ENCODE peak calls at places on chromosomes 3 and 15, in four cellular contexts. One of them, this sample, is unnamed.
A peak's percentile ranks its signal among the peaks of the same experiment; 100 is the strongest.

GRCh38 chr3:178022599-178022998 is 513.6 kb upstream of the KCNMB2 start:
- DNase-seq in GM12878: no peak
- DNase-seq in K562: no peak
- DNase-seq in HepG2: no peak
- DNase-seq in this sample: no peak

GRCh38 chr15:95715919-95716318 is 614.6 kb upstream of the NR2F2 start:
- DNase-seq in K562: peak; percentile 71
- DNase-seq in HepG2: no peak
- DNase-seq in GM12878: no peak
- DNase-seq in this sample: no peak

GRCh38 chr3:170839518-170840100 is 30.4 kb downstream of the RPL22L1 start:
- DNase-seq in HepG2: no peak
- DNase-seq in GM12878: no peak
- DNase-seq in K562: no peak
- DNase-seq in this sample: no peak

GRCh38 chr15:42974202-42974862 is 53.8 kb upstream of the TTBK2 start:
- DNase-seq in K562: no peak
- DNase-seq in GM12878: no peak
- DNase-seq in HepG2: no peak
- DNase-seq in this sample: no peak

GRCh38 chr3:101721650-101721917 is 2.8 kb upstream of the CEP97 start:
- DNase-seq in HepG2: no peak
- DNase-seq in GM12878: no peak
- DNase-seq in K562: no peak
- DNase-seq in this sample: no peak

GRCh38 chr3:1987983-1988382 is 110.7 kb upstream of the CNTN4 start:
- DNase-seq in HepG2: no peak
- DNase-seq in GM12878: no peak
- DNase-seq in K562: no peak
- DNase-seq in this sample: peak; percentile 31

GRCh38 chr15:52334491-52335160 is 39.0 kb upstream of the MYO5C start:
- DNase-seq in GM12878: no peak
- DNase-seq in K562: no peak
- DNase-seq in HepG2: no peak
- DNase-seq in this sample: no peak

GRCh38 chr3:123723527-123724168 is 138.8 kb upstream of the HACD2 start:
- DNase-seq in GM12878: peak; percentile 27
- DNase-seq in K562: peak; percentile 58
- DNase-seq in HepG2: peak; percentile 62
- DNase-seq in this sample: peak; percentile 67

GRCh38 chr3:153287017-153287416 is 125.0 kb downstream of the RAP2B start:
- DNase-seq in GM12878: no peak
- DNase-seq in HepG2: no peak
- DNase-seq in K562: no peak
- DNase-seq in this sample: no peak

GRCh38 chr3:32405155-32405554 is 13.5 kb downstream of the CMTM7 start:
- DNase-seq in GM12878: no peak
- DNase-seq in HepG2: no peak
- DNase-seq in K562: no peak
- DNase-seq in this sample: no peak

GRCh38 chr15:48647963-48648362 is 2.5 kb upstream of the FBN1 start:
- DNase-seq in GM12878: no peak
- DNase-seq in HepG2: no peak
- DNase-seq in K562: no peak
- DNase-seq in this sample: peak; percentile 31
- TF ChIP-seq GABPA in GM12878: no peak
- TF ChIP-seq GABPA in HepG2: no peak
- TF ChIP-seq GABPA in K562: no peak
- TF ChIP-seq GABPA in this sample: no peak

GRCh38 chr15:74130849-74131617 is 647 bp downstream of the ISLR2 start:
- DNase-seq in K562: no peak
- DNase-seq in GM12878: no peak
- DNase-seq in HepG2: no peak
- DNase-seq in this sample: no peak

GRCh38 chr15:74129411-74130088 is 836 bp upstream of the ISLR2 start:
- DNase-seq in GM12878: no peak
- DNase-seq in K562: no peak
- DNase-seq in HepG2: no peak
- DNase-seq in this sample: peak; percentile 60

GRCh38 chr15:74128785-74129350 is 1.5 kb upstream of the ISLR2 start:
- DNase-seq in K562: no peak
- DNase-seq in GM12878: no peak
- DNase-seq in HepG2: no peak
- DNase-seq in this sample: peak; percentile 59

GRCh38 chr15:74131618-74132191 is 1.3 kb downstream of the ISLR2 start:
- DNase-seq in HepG2: no peak
- DNase-seq in GM12878: no peak
- DNase-seq in K562: no peak
- DNase-seq in this sample: no peak

GRCh38 chr15:74130089-74130848 is at the start of gene ISLR2:
- DNase-seq in GM12878: no peak
- DNase-seq in HepG2: no peak
- DNase-seq in K562: no peak
- DNase-seq in this sample: peak; percentile 87
- TF ChIP-seq USF2 in GM12878: no peak
- TF ChIP-seq USF2 in HepG2: no peak
- TF ChIP-seq USF2 in K562: no peak
- TF ChIP-seq USF2 in this sample: no peak

DNA sequence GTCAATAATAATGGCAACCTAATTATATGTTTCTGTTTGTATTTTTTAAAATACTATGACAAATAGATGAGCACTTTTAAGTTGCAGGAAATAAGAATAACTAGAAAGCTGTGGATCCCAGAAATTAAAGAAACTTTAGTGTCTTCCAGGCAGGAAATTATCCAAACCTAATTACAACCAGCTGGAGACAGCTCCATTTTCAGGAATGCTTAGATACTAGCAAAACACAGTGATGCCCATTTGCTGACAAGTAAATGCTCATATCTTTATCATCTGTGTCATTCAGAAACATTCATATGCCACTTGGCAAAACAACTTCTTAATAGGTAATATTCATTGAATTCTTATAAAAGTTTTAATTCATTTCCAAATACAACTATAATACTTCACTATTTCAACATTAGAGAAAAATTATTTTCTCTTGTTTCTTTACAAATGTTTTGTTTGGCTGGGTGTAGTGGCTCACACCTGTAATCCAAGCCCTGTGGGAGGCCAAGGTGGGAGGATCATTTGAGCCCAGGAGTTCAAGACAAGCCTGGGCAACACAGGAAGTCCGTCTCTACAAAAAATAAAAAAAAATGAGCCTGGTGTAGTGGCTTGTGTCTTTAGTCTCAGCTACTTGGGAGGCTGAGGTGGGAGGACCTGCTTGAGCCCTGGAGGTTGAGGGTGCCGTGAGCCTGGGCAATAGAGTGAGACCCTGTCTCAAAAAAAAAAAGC is 169.1 kb upstream of the TSPAN3 start:
- DNase-seq in K562: no peak
- DNase-seq in HepG2: no peak
- DNase-seq in GM12878: no peak
- DNase-seq in this sample: no peak
- TF ChIP-seq ZBTB33 in K562: no peak
- TF ChIP-seq ZBTB33 in HepG2: no peak
- TF ChIP-seq ZBTB33 in GM12878: no peak
- TF ChIP-seq ZBTB33 in this sample: no peak

DNA sequence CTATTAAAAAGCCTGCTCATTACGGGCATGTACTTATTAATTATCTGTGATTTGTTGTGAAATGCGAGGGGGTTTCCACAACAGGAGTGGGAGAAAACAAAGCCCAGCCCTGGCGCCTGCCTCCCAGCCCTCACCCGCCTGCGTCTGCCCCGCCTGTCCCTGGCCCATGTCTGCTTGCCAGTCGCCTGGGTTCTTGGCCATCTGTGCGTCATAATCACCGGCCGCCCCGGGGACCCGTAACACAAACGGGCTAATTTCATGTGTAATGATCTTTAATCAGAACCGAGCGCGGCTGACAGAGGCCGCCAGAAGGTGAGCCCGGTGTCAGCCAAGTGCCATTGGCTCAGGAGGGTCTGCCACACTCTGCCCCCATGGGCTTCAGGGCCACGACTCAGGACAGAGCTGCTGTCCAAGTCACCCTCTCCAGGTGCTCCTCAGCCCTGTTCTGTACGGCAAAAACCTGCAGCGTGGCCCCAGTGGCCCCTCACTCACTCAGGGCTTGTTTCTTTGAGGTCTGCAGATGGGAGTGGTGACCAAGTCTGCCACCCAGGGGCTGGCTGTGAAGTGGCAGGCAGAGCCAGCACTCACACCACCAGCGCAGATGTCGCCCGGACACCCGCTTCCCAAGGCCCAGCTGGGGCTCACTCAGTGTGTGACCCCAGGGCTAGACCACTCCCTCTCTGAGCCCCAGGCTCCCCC is 28.8 kb upstream of the TMEM115 start:
- DNase-seq in K562: peak; percentile 37
- DNase-seq in HepG2: no peak
- DNase-seq in GM12878: no peak
- DNase-seq in this sample: peak; percentile 89
- TF ChIP-seq GABPA in K562: no peak
- TF ChIP-seq GABPA in HepG2: no peak
- TF ChIP-seq GABPA in GM12878: no peak
- TF ChIP-seq GABPA in this sample: no peak

GRCh38 chr3:197302696-197303341 is 4.4 kb upstream of the DLG1 start:
- DNase-seq in HepG2: peak; percentile 12
- DNase-seq in K562: no peak
- DNase-seq in GM12878: no peak
- DNase-seq in this sample: no peak
- TF ChIP-seq USF2 in HepG2: no peak
- TF ChIP-seq USF2 in K562: peak; percentile 29
- TF ChIP-seq USF2 in GM12878: no peak
- TF ChIP-seq USF2 in this sample: no peak

GRCh38 chr3:193874512-193874911 is 261.4 kb upstream of the HES1 start:
- DNase-seq in HepG2: no peak
- DNase-seq in K562: no peak
- DNase-seq in GM12878: no peak
- DNase-seq in this sample: no peak

GRCh38 chr3:193873802-193874201 is 262.1 kb upstream of the HES1 start:
- DNase-seq in K562: no peak
- DNase-seq in GM12878: no peak
- DNase-seq in HepG2: no peak
- DNase-seq in this sample: no peak

GRCh38 chr3:193872265-193872753 is 263.6 kb upstream of the HES1 start:
- DNase-seq in GM12878: no peak
- DNase-seq in HepG2: peak; percentile 70
- DNase-seq in K562: peak; percentile 68
- DNase-seq in this sample: peak; percentile 30

GRCh38 chr3:193875601-193876321 is 260.2 kb upstream of the HES1 start:
- DNase-seq in GM12878: no peak
- DNase-seq in K562: no peak
- DNase-seq in HepG2: peak; percentile 12
- DNase-seq in this sample: no peak

GRCh38 chr3:193874997-193875593 is 260.9 kb upstream of the HES1 start:
- DNase-seq in GM12878: no peak
- DNase-seq in K562: no peak
- DNase-seq in HepG2: no peak
- DNase-seq in this sample: no peak
- TF ChIP-seq ZBTB33 in GM12878: no peak
- TF ChIP-seq ZBTB33 in K562: no peak
- TF ChIP-seq ZBTB33 in HepG2: no peak
- TF ChIP-seq ZBTB33 in this sample: no peak

GRCh38 chr3:138863776-138864113 is 29.0 kb upstream of the PIK3CB start:
- DNase-seq in HepG2: no peak
- DNase-seq in K562: no peak
- DNase-seq in GM12878: no peak
- DNase-seq in this sample: no peak

GRCh38 chr3:138861755-138862333 is 27.1 kb upstream of the PIK3CB start:
- DNase-seq in HepG2: no peak
- DNase-seq in K562: no peak
- DNase-seq in GM12878: no peak
- DNase-seq in this sample: no peak

GRCh38 chr3:138867996-138868395 is 33.3 kb upstream of the PIK3CB start:
- DNase-seq in K562: no peak
- DNase-seq in HepG2: no peak
- DNase-seq in GM12878: no peak
- DNase-seq in this sample: no peak

GRCh38 chr3:138862924-138863775 is 28.4 kb upstream of the PIK3CB start:
- DNase-seq in GM12878: no peak
- DNase-seq in K562: peak; percentile 78
- DNase-seq in HepG2: peak; percentile 97
- DNase-seq in this sample: no peak

GRCh38 chr3:138862531-138862923 is 27.8 kb upstream of the PIK3CB start:
- DNase-seq in K562: no peak
- DNase-seq in GM12878: no peak
- DNase-seq in HepG2: no peak
- DNase-seq in this sample: no peak
- TF ChIP-seq GABPA in K562: no peak
- TF ChIP-seq GABPA in GM12878: no peak
- TF ChIP-seq GABPA in HepG2: no peak
- TF ChIP-seq GABPA in this sample: no peak

GRCh38 chr15:81224232-81224631 is 27.6 kb downstream of the IL16 start:
- DNase-seq in GM12878: no peak
- DNase-seq in K562: no peak
- DNase-seq in HepG2: no peak
- DNase-seq in this sample: no peak
- TF ChIP-seq USF2 in GM12878: no peak
- TF ChIP-seq USF2 in K562: no peak
- TF ChIP-seq USF2 in HepG2: no peak
- TF ChIP-seq USF2 in this sample: no peak

DNA sequence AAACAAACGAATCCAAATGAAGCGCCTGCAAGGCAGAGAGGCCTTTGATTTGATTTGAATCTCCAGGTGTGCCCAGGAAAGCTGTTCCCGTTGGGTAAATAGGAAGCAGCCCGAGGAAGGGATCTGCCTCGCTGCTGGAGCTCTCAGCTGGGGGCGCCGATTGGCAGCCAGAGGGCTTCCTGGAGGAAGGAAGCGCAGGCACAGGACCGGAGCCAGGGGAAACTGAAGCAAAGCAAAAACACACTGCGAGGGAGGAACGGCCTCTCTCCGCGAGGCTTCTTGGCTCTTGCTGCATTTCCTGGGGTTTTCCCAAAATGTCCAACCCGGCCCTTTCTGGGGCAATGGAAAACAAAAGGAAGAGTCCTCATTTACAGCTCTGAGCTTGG is 80.3 kb downstream of the TMEM266 start:
- DNase-seq in HepG2: no peak
- DNase-seq in GM12878: no peak
- DNase-seq in K562: no peak
- DNase-seq in this sample: no peak
- TF ChIP-seq ZBTB33 in HepG2: no peak
- TF ChIP-seq ZBTB33 in GM12878: no peak
- TF ChIP-seq ZBTB33 in K562: no peak
- TF ChIP-seq ZBTB33 in this sample: no peak

This sample was measured in SK-N-SH.